ENCODE peak calls at places on chromosome 18, in five cellular contexts. One of them, this sample, is unnamed. For H3K36me3 and H3K27me3, the result is how much of the 10 kb centered on the place peaks cover.

GRCh38 chr18:10085405-10085804 is 171.6 kb downstream of the VAPA start:
- DNase-seq in mammary epithelial cell: no peak
- DNase-seq in cardiac muscle cell: no peak
- DNase-seq in upper lobe of right lung: no peak
- DNase-seq in MG63: no peak
- DNase-seq in this sample: no peak

GRCh38 chr18:32530947-32531651 is 60.4 kb upstream of the GAREM1 start:
- DNase-seq in mammary epithelial cell: peak
- DNase-seq in upper lobe of right lung: no peak
- DNase-seq in MG63: no peak
- DNase-seq in cardiac muscle cell: no peak
- DNase-seq in this sample: no peak

GRCh38 chr18:33584845-33585775 is 7.1 kb downstream of the ASXL3 start:
- DNase-seq in MG63: no peak
- DNase-seq in upper lobe of right lung: no peak
- DNase-seq in mammary epithelial cell: no peak
- DNase-seq in cardiac muscle cell: no peak
- DNase-seq in this sample: peak

GRCh38 chr18:5772271-5772670 is 123.1 kb downstream of the TMEM200C start:
- DNase-seq in cardiac muscle cell: peak
- DNase-seq in MG63: no peak
- DNase-seq in mammary epithelial cell: no peak
- DNase-seq in upper lobe of right lung: no peak
- DNase-seq in this sample: no peak

GRCh38 chr18:3923750-3924149 is 473.8 kb downstream of the TGIF1 start:
- DNase-seq in cardiac muscle cell: no peak
- DNase-seq in upper lobe of right lung: no peak
- DNase-seq in mammary epithelial cell: peak
- DNase-seq in MG63: no peak
- DNase-seq in this sample: no peak

GRCh38 chr18:2657788-2658458 is 2.4 kb downstream of the SMCHD1 start:
- DNase-seq in mammary epithelial cell: peak
- DNase-seq in MG63: peak
- DNase-seq in cardiac muscle cell: no peak
- DNase-seq in upper lobe of right lung: no peak
- DNase-seq in this sample: no peak

GRCh38 chr18:31506024-31506742 is 8.2 kb downstream of the DSG2 start:
- DNase-seq in upper lobe of right lung: no peak
- DNase-seq in cardiac muscle cell: no peak
- DNase-seq in mammary epithelial cell: no peak
- DNase-seq in MG63: no peak
- DNase-seq in this sample: no peak

GRCh38 chr18:43634994-43635393 is 357.7 kb upstream of the SYT4 start:
- DNase-seq in MG63: no peak
- DNase-seq in cardiac muscle cell: no peak
- DNase-seq in mammary epithelial cell: no peak
- DNase-seq in upper lobe of right lung: no peak
- DNase-seq in this sample: no peak

GRCh38 chr18:36798738-36799473 is 29.9 kb downstream of the TPGS2 start:
- DNase-seq in mammary epithelial cell: no peak
- DNase-seq in upper lobe of right lung: no peak
- DNase-seq in cardiac muscle cell: no peak
- DNase-seq in MG63: no peak
- DNase-seq in this sample: no peak

GRCh38 chr18:49174478-49174877 is 223.7 kb upstream of the SMAD7 start:
- DNase-seq in MG63: peak
- DNase-seq in upper lobe of right lung: no peak
- DNase-seq in mammary epithelial cell: peak
- DNase-seq in cardiac muscle cell: no peak
- DNase-seq in this sample: no peak

GRCh38 chr18:26532367-26533340 is 15.7 kb downstream of the KCTD1 start:
- DNase-seq in cardiac muscle cell: no peak
- DNase-seq in upper lobe of right lung: no peak
- DNase-seq in MG63: no peak
- DNase-seq in mammary epithelial cell: peak
- DNase-seq in this sample: no peak

GRCh38 chr18:50847192-50847591 is 27.4 kb upstream of the MRO start:
- DNase-seq in mammary epithelial cell: no peak
- DNase-seq in cardiac muscle cell: no peak
- DNase-seq in upper lobe of right lung: no peak
- DNase-seq in MG63: peak
- DNase-seq in this sample: no peak

GRCh38 chr18:32610116-32610630 is 139.5 kb upstream of the GAREM1 start:
- DNase-seq in MG63: no peak
- DNase-seq in mammary epithelial cell: no peak
- DNase-seq in upper lobe of right lung: no peak
- DNase-seq in cardiac muscle cell: no peak
- DNase-seq in this sample: no peak

GRCh38 chr18:10143601-10144000 is 229.8 kb downstream of the VAPA start:
- DNase-seq in mammary epithelial cell: no peak
- DNase-seq in upper lobe of right lung: no peak
- DNase-seq in MG63: no peak
- DNase-seq in cardiac muscle cell: no peak
- DNase-seq in this sample: no peak

GRCh38 chr18:10124557-10124956 is 210.7 kb downstream of the VAPA start:
- DNase-seq in cardiac muscle cell: no peak
- DNase-seq in upper lobe of right lung: no peak
- DNase-seq in MG63: no peak
- DNase-seq in mammary epithelial cell: no peak
- DNase-seq in this sample: no peak

GRCh38 chr18:48100712-48101165 is 170.3 kb upstream of the SMAD2 start:
- DNase-seq in upper lobe of right lung: no peak
- DNase-seq in MG63: no peak
- DNase-seq in cardiac muscle cell: peak
- DNase-seq in mammary epithelial cell: no peak
- DNase-seq in this sample: peak

GRCh38 chr18:10401930-10402329 is 52.5 kb upstream of the APCDD1 start:
- DNase-seq in cardiac muscle cell: no peak
- DNase-seq in mammary epithelial cell: no peak
- DNase-seq in MG63: no peak
- DNase-seq in upper lobe of right lung: no peak
- DNase-seq in this sample: no peak

GRCh38 chr18:47929681-47930085 is 776 bp downstream of the SMAD2 start:
- DNase-seq in mammary epithelial cell: peak
- DNase-seq in MG63: no peak
- DNase-seq in upper lobe of right lung: no peak
- DNase-seq in cardiac muscle cell: no peak
- DNase-seq in this sample: no peak

GRCh38 chr18:36086186-36086585 is 18.8 kb upstream of the RPRD1A start:
- DNase-seq in upper lobe of right lung: no peak
- DNase-seq in mammary epithelial cell: no peak
- DNase-seq in MG63: peak
- DNase-seq in cardiac muscle cell: no peak
- DNase-seq in this sample: no peak

GRCh38 chr18:37393945-37394609 is 171.5 kb downstream of the CELF4 start:
- DNase-seq in MG63: peak
- DNase-seq in mammary epithelial cell: no peak
- DNase-seq in upper lobe of right lung: peak
- DNase-seq in cardiac muscle cell: peak
- DNase-seq in this sample: peak

GRCh38 chr18:35581555-35582309 is at the start of gene GALNT1:
- DNase-seq in MG63: peak
- DNase-seq in cardiac muscle cell: peak
- DNase-seq in upper lobe of right lung: peak
- DNase-seq in mammary epithelial cell: peak
- DNase-seq in this sample: peak

GRCh38 chr18:22701795-22702194 is 231.3 kb upstream of the RBBP8 start:
- DNase-seq in mammary epithelial cell: no peak
- DNase-seq in upper lobe of right lung: no peak
- DNase-seq in MG63: no peak
- DNase-seq in cardiac muscle cell: no peak
- DNase-seq in this sample: no peak

GRCh38 chr18:22701326-22701725 is 231.8 kb upstream of the RBBP8 start:
- DNase-seq in upper lobe of right lung: no peak
- DNase-seq in mammary epithelial cell: no peak
- DNase-seq in MG63: no peak
- DNase-seq in cardiac muscle cell: no peak
- DNase-seq in this sample: no peak

GRCh38 chr18:22705328-22705727 is 227.8 kb upstream of the RBBP8 start:
- DNase-seq in upper lobe of right lung: no peak
- DNase-seq in cardiac muscle cell: no peak
- DNase-seq in mammary epithelial cell: peak
- DNase-seq in MG63: no peak
- DNase-seq in this sample: no peak

GRCh38 chr18:22704627-22704918 is 228.6 kb upstream of the RBBP8 start:
- DNase-seq in upper lobe of right lung: no peak
- DNase-seq in mammary epithelial cell: no peak
- DNase-seq in cardiac muscle cell: no peak
- DNase-seq in MG63: no peak
- DNase-seq in this sample: no peak

DNA sequence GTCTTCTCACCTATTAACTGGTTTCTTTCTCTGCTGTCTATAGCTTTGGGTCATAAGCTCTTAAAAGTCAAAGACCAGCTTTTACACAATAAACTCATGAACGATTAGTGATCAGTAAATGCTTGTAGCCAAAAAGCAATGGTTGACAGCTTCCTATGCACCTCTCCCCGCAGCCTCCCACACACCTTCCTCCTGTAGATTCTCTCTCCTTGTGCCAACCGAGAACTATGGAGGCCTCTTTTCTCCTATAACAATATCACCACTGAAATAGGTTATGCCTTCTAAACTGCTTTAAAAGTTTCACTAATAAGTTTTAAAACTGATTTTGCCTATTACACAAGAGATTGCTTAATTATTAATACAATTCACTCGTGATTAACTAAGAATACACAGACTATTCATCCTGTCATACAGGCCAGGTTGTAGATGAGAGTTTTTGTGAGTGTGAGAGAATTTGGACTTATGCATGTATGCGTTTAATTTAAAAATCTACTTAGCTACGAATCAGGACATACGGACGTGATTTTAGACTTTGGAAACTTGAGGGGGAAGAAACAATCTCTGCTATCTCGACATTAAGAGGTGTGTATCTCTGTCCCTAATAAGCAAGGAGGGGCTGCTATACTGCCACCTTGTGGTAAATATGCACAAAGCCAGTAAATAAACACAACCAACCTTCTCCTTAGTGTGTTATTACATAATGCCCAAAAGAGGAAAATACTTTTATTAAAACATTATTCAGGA is 229.1 kb upstream of the RBBP8 start:
- DNase-seq in upper lobe of right lung: no peak
- DNase-seq in MG63: no peak
- DNase-seq in cardiac muscle cell: peak
- DNase-seq in mammary epithelial cell: peak
- DNase-seq in this sample: peak
- H3K4me3 ChIP-seq in upper lobe of right lung: no peak
- H3K4me3 ChIP-seq in MG63: no peak
- H3K4me3 ChIP-seq in cardiac muscle cell: no peak
- H3K4me3 ChIP-seq in mammary epithelial cell: no peak
- H3K4me3 ChIP-seq in this sample: no peak

GRCh38 chr18:72648079-72648478 is 103.9 kb upstream of the CBLN2 start:
- DNase-seq in cardiac muscle cell: no peak
- DNase-seq in mammary epithelial cell: no peak
- DNase-seq in upper lobe of right lung: no peak
- DNase-seq in MG63: no peak
- DNase-seq in this sample: no peak
- H3K36me3 ChIP-seq in cardiac muscle cell: under half
- H3K36me3 ChIP-seq in mammary epithelial cell: under half
- H3K36me3 ChIP-seq in upper lobe of right lung: under half
- H3K36me3 ChIP-seq in MG63: under half
- H3K36me3 ChIP-seq in this sample: under half

GRCh38 chr18:13553449-13553848 is 172.9 kb downstream of the FAM210A start:
- DNase-seq in upper lobe of right lung: no peak
- DNase-seq in MG63: no peak
- DNase-seq in cardiac muscle cell: no peak
- DNase-seq in mammary epithelial cell: no peak
- DNase-seq in this sample: no peak
- H3K27me3 ChIP-seq in upper lobe of right lung: under half
- H3K27me3 ChIP-seq in MG63: under half
- H3K27me3 ChIP-seq in cardiac muscle cell: under half
- H3K27me3 ChIP-seq in mammary epithelial cell: under half
- H3K27me3 ChIP-seq in this sample: under half

GRCh38 chr18:8997634-8998033 is 104.9 kb upstream of the NDUFV2 start:
- DNase-seq in mammary epithelial cell: no peak
- DNase-seq in MG63: no peak
- DNase-seq in upper lobe of right lung: no peak
- DNase-seq in cardiac muscle cell: no peak
- DNase-seq in this sample: peak

GRCh38 chr18:8995096-8995495 is 107.4 kb upstream of the NDUFV2 start:
- DNase-seq in cardiac muscle cell: no peak
- DNase-seq in MG63: no peak
- DNase-seq in upper lobe of right lung: no peak
- DNase-seq in mammary epithelial cell: no peak
- DNase-seq in this sample: no peak

GRCh38 chr18:8994603-8995002 is 107.9 kb upstream of the NDUFV2 start:
- DNase-seq in mammary epithelial cell: peak
- DNase-seq in cardiac muscle cell: no peak
- DNase-seq in upper lobe of right lung: no peak
- DNase-seq in MG63: no peak
- DNase-seq in this sample: no peak

GRCh38 chr18:8998481-8999217 is 103.8 kb upstream of the NDUFV2 start:
- DNase-seq in mammary epithelial cell: no peak
- DNase-seq in cardiac muscle cell: no peak
- DNase-seq in upper lobe of right lung: no peak
- DNase-seq in MG63: no peak
- DNase-seq in this sample: no peak

DNA sequence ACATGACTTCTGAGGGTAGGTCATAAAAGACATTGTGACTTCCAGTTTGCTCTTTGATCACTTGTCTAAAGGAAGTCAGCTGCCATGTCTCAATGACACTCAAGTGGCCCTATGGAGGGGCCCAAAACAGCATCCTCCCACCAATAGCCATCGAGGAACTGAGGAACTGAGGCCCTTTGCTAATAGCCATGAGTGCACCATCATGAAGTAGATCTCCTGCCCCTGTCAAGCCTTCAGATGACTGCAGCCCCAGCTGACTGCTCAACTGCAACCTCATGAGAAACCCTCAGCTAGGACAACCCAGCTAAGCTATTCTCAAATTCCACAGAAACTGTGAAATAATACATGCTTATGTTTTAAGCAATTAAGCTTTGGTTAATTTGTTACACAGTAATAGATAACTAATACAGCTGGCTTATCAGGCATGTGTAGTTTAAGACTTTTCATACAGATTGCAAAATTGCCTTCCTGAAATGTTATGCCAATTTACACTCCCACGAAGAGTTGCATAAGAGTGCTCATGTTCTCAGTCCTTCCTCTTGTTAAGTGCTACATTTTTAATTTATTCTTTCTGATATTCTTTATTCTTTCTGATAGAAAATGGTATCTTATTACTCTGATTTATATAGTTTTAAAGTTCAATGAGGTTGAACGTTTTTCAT is 105.6 kb upstream of the NDUFV2 start:
- DNase-seq in cardiac muscle cell: no peak
- DNase-seq in mammary epithelial cell: no peak
- DNase-seq in upper lobe of right lung: no peak
- DNase-seq in MG63: no peak
- DNase-seq in this sample: no peak
- H3K4me3 ChIP-seq in cardiac muscle cell: no peak
- H3K4me3 ChIP-seq in mammary epithelial cell: no peak
- H3K4me3 ChIP-seq in upper lobe of right lung: no peak
- H3K4me3 ChIP-seq in MG63: no peak
- H3K4me3 ChIP-seq in this sample: no peak

This sample was measured in H7.